ENCODE peak calls at places on chromosomes 6 and 20, in six cellular contexts. J is upper lobe of right lung, D is choroid plexus epithelial cell, I is lower lobe of right lung, F is uterus, G is cardiac fibroblast. R is an unnamed sample.

GRCh38 chr6:53862517-53863457 is 68.0 kb downstream of the LRRC1 start:
- DNase-seq in D (peak; percentile 50), G (peak; percentile 62), J (no peak), F (no peak), I (no peak), R (no peak)

GRCh38 chr6:24355422-24355821 is 2.4 kb downstream of the DCDC2 start:
- DNase-seq in J (no peak), F (no peak), D (no peak), G (no peak), I (no peak), R (no peak)

GRCh38 chr20:47209982-47210381 is 146.5 kb downstream of the ZMYND8 start:
- DNase-seq in G (no peak), F (no peak), D (no peak), I (no peak), J (no peak), R (no peak)

GRCh38 chr6:37083243-37084138 is 78.0 kb downstream of the FGD2 start:
- DNase-seq in J (peak; percentile 91), F (peak; percentile 94), G (peak; percentile 71), I (peak; percentile 91), D (peak; percentile 94), R (no peak)

GRCh38 chr6:42441059-42441471 is 10.7 kb downstream of the TRERF1 start:
- DNase-seq in D (peak; percentile 75), I (no peak), J (no peak), F (peak; percentile 34), G (peak; percentile 52), R (no peak)

GRCh38 chr20:23143098-23143497 is 57.0 kb upstream of the CD93 start:
- DNase-seq in J (no peak), G (peak; percentile 85), F (no peak), I (peak; percentile 65), D (peak; percentile 84), R (no peak)

GRCh38 chr20:63835031-63835858 is 4.2 kb upstream of the ZBTB46 start:
- DNase-seq in D (peak; percentile 99), G (peak; percentile 97), F (peak; percentile 92), J (peak; percentile 88), I (peak; percentile 87), R (peak; percentile 84)

GRCh38 chr20:61601853-61602252 is 349.8 kb downstream of the CDH4 start:
- DNase-seq in F (no peak), I (no peak), J (no peak), G (no peak), D (no peak), R (no peak)

GRCh38 chr6:46626228-46626909 is 26.2 kb downstream of the CYP39A1 start:
- DNase-seq in G (peak; percentile 64), F (no peak), J (no peak), I (no peak), D (peak; percentile 71), R (no peak)

GRCh38 chr6:45533394-45533793 is 155.7 kb upstream of the SUPT3H start:
- DNase-seq in G (peak; percentile 41), F (no peak), D (no peak), J (no peak), I (no peak), R (no peak)

GRCh38 chr6:105786449-105786848 is 299.7 kb upstream of the PRDM1 start:
- DNase-seq in F (no peak), J (no peak), G (no peak), I (no peak), D (no peak), R (no peak)

GRCh38 chr20:39936401-39936800 is 752.6 kb downstream of the MAFB start:
- DNase-seq in J (no peak), G (no peak), D (no peak), I (no peak), F (no peak), R (no peak)

GRCh38 chr20:51562027-51562333 is 19.5 kb upstream of the NFATC2 start:
- DNase-seq in D (peak; percentile 39), G (no peak), I (no peak), F (no peak), J (no peak), R (no peak)

GRCh38 chr6:129507059-129507807 is 202.7 kb downstream of the ARHGAP18 start:
- DNase-seq in J (no peak), F (no peak), D (no peak), I (no peak), G (no peak), R (no peak)

GRCh38 chr6:4732691-4733315 is 43.4 kb upstream of the CDYL start:
- DNase-seq in F (peak; percentile 72), I (no peak), J (no peak), D (peak; percentile 88), G (peak; percentile 96), R (no peak)

GRCh38 chr6:43804550-43805223 is 34.7 kb downstream of the VEGFA start:
- DNase-seq in F (no peak), D (no peak), G (no peak), I (no peak), J (no peak), R (no peak)

GRCh38 chr6:117547688-117548621 is 54.4 kb downstream of the GOPC start:
- DNase-seq in D (peak; percentile 62), G (no peak), F (peak; percentile 27), J (peak; percentile 65), I (peak; percentile 54), R (peak; percentile 44)

GRCh38 chr6:142702501-142703460 is 242.2 kb downstream of the HIVEP2 start:
- DNase-seq in D (peak; percentile 15), G (no peak), I (peak; percentile 60), J (peak; percentile 70), F (no peak), R (no peak)

GRCh38 chr6:158894192-158894591 is 75.0 kb upstream of the EZR start:
- DNase-seq in J (no peak), D (peak; percentile 92), F (no peak), G (peak; percentile 80), I (no peak), R (no peak)

GRCh38 chr20:6142348-6142993 is 19.6 kb upstream of the FERMT1 start:
- DNase-seq in I (no peak), J (no peak), D (peak; percentile 82), F (peak; percentile 20), G (peak; percentile 79), R (peak; percentile 21)

GRCh38 chr20:6140947-6141346 is 18.1 kb upstream of the FERMT1 start:
- DNase-seq in J (no peak), D (peak; percentile 17), I (no peak), F (no peak), G (peak; percentile 23), R (no peak)
- TF ChIP-seq CTCF in J (no peak), D (peak; percentile 44), I (no peak), F (no peak), G (no peak), R (no peak)

GRCh38 chr20:12575352-12576095 is 433.2 kb upstream of the SPTLC3 start:
- DNase-seq in J (no peak), D (peak; percentile 6), F (peak; percentile 77), I (peak; percentile 52), G (no peak), R (no peak)

GRCh38 chr20:12573428-12573827 is 435.3 kb upstream of the SPTLC3 start:
- DNase-seq in D (no peak), J (no peak), I (no peak), F (no peak), G (no peak), R (no peak)

GRCh38 chr20:12564982-12565381 is 443.8 kb upstream of the SPTLC3 start:
- DNase-seq in G (no peak), D (no peak), F (no peak), I (no peak), J (no peak), R (no peak)

GRCh38 chr20:12566596-12566995 is 442.2 kb upstream of the SPTLC3 start:
- DNase-seq in J (no peak), I (no peak), F (no peak), D (no peak), G (no peak), R (no peak)

GRCh38 chr20:12570371-12570770 is 438.4 kb upstream of the SPTLC3 start:
- DNase-seq in J (no peak), G (no peak), F (no peak), D (peak; percentile 11), I (no peak), R (no peak)
- TF ChIP-seq CTCF in J (peak; percentile 39), G (no peak), F (no peak), D (peak; percentile 48), I (no peak), R (peak; percentile 41)

DNA sequence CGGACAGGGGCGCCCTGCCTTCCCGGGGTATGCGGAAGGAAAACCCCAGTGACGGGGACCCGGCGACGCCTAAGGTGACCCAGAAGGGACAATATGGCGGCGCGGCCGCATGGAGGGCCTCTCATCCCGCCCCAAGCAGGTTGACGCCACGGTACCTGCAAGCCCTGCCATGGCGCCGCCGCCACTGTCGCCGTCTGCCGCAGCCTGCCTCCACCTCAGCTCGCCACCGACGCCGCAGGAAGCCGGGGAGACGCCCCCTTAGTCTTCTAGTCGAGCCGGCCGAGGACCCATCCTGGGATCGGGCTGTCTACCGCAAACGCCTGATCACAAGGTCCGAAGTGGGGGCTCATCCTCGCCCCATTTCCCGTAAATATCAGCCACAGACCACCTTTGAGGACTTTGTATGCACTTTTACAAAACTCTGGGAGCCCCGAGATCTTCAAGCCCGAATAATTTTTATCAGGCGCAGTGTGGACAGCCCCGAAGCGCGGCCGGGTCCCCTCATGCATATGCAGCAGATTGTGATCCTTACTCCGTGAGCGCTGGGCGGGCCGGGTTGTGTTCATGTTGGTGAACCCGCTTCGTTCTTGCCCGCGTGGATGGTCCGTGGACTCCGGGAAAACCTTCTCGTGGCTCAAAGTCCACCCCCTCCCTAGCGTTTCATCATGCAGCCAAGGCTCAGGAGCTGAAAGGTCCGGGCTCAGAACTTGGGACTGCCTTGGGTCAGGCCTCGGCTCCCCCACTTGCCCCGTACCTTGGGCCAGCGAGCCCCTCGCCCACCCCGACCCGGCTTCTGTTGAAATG is at the start of gene BLCAP:
- DNase-seq in J (peak; percentile 95), D (peak; percentile 88), F (peak; percentile 88), G (peak; percentile 91), I (peak; percentile 95), R (peak; percentile 94)
- TF ChIP-seq CTCF in J (no peak), D (no peak), F (no peak), G (no peak), I (no peak), R (no peak)

GRCh38 chr20:14765370-14765701 is 427.9 kb upstream of the FLRT3 start:
- DNase-seq in I (no peak), D (no peak), F (no peak), J (no peak), G (no peak), R (no peak)

GRCh38 chr20:14764511-14765369 is 427.3 kb upstream of the FLRT3 start:
- DNase-seq in G (no peak), D (no peak), I (peak; percentile 56), F (no peak), J (peak; percentile 65), R (no peak)

GRCh38 chr20:14757728-14758127 is 420.3 kb upstream of the FLRT3 start:
- DNase-seq in F (no peak), D (no peak), G (no peak), I (no peak), J (no peak), R (no peak)

GRCh38 chr20:14761903-14762302 is 424.5 kb upstream of the FLRT3 start:
- DNase-seq in F (no peak), I (no peak), G (no peak), J (no peak), D (no peak), R (no peak)
- TF ChIP-seq CTCF in F (no peak), I (no peak), G (no peak), J (no peak), D (no peak), R (no peak)

GRCh38 chr6:75563032-75563431 is 38.6 kb upstream of the SENP6 start:
- DNase-seq in J (no peak), D (peak; percentile 66), I (no peak), F (no peak), G (peak; percentile 56), R (no peak)
- TF ChIP-seq CTCF in J (peak; percentile 33), D (peak; percentile 67), I (no peak), F (no peak), G (peak; percentile 52), R (no peak)